ENCODE peak calls at places on chromosomes 2 and 18, in seven cellular contexts. W is NCI-H2081, R is NCI-H2171 treated with DMSO at 0.1 percent for 48 hours, Z is posterior cingulate gyrus, M is HS-5, B is heart right ventricle, J is iPS-NIHi11. S is an unnamed sample.

GRCh38 chr2:112260295-112260625 is 5.4 kb upstream of the ZC3H8 start:
- DNase-seq in B (no peak), M (no peak), W (no peak), R (no peak), J (no peak), Z (no peak), S (no peak)

GRCh38 chr2:54524236-54524991 is 68.3 kb downstream of the SPTBN1 start:
- DNase-seq in B (no peak), R (no peak), W (no peak), Z (no peak), J (no peak), M (peak), S (no peak)

GRCh38 chr2:17101596-17101995 is 416.6 kb downstream of the RAD51AP2 start:
- DNase-seq in W (no peak), B (no peak), M (peak), Z (no peak), R (no peak), J (no peak), S (no peak)

GRCh38 chr2:160362018-160362417 is 131.6 kb downstream of the RBMS1 start:
- DNase-seq in J (no peak), Z (no peak), B (no peak), R (no peak), M (no peak), W (no peak), S (no peak)

GRCh38 chr2:103887625-103888024 is 966.3 kb upstream of the POU3F3 start:
- DNase-seq in R (no peak), W (no peak), J (no peak), B (no peak), M (no peak), Z (no peak), S (no peak)

GRCh38 chr2:189178726-189179606 is 595 bp downstream of the COL5A2 start:
- DNase-seq in W (no peak), R (no peak), J (peak), Z (no peak), B (no peak), M (no peak), S (no peak)

GRCh38 chr18:74806700-74807416 is 209.2 kb downstream of the ZNF407 start:
- DNase-seq in M (peak), B (no peak), W (peak), R (no peak), Z (no peak), J (peak), S (no peak)

GRCh38 chr2:124426630-124427029 is 401.5 kb downstream of the CNTNAP5 start:
- DNase-seq in B (no peak), M (no peak), Z (no peak), R (no peak), W (no peak), J (peak), S (no peak)

GRCh38 chr2:185279999-185280398 is 458.6 kb upstream of the FSIP2 start:
- DNase-seq in B (no peak), J (no peak), R (peak), W (peak), M (no peak), Z (no peak), S (no peak)

GRCh38 chr2:165766326-165766927 is 27.6 kb downstream of the GALNT3 start:
- DNase-seq in W (peak), J (no peak), B (no peak), M (no peak), R (no peak), Z (no peak), S (no peak)

GRCh38 chr2:101893676-101894381 is 97.9 kb upstream of the IL1R2 start:
- DNase-seq in M (no peak), B (no peak), R (no peak), Z (no peak), J (peak), W (no peak), S (no peak)

GRCh38 chr18:3620146-3621119 is 170.5 kb downstream of the TGIF1 start:
- DNase-seq in M (no peak), W (no peak), R (no peak), Z (no peak), J (no peak), B (no peak), S (no peak)

GRCh38 chr18:33231474-33232317 is 208.8 kb downstream of the CCDC178 start:
- DNase-seq in Z (peak), B (peak), J (peak), R (peak), W (peak), M (peak), S (peak)

GRCh38 chr2:120763516-120763915 is 27.8 kb downstream of the GLI2 start:
- DNase-seq in Z (no peak), R (no peak), B (no peak), M (no peak), W (no peak), J (no peak), S (no peak)

GRCh38 chr2:52879561-52879960 is 888.0 kb upstream of the CHAC2 start:
- DNase-seq in B (no peak), W (no peak), J (no peak), Z (no peak), R (no peak), M (no peak), S (no peak)

GRCh38 chr18:34991152-34991551 is 50.1 kb upstream of the MAPRE2 start:
- DNase-seq in B (no peak), M (no peak), R (no peak), J (no peak), Z (no peak), W (no peak), S (no peak)

GRCh38 chr2:27729614-27730013 is 41.9 kb upstream of the MRPL33 start:
- DNase-seq in M (no peak), B (no peak), Z (no peak), W (no peak), J (no peak), R (no peak), S (no peak)

GRCh38 chr2:64837925-64838641 is 151.1 kb upstream of the SLC1A4 start:
- DNase-seq in W (no peak), B (peak), Z (no peak), M (no peak), J (no peak), R (no peak), S (no peak)

GRCh38 chr2:20642026-20642971 is 8.6 kb downstream of the HS1BP3 start:
- DNase-seq in R (peak), Z (peak), B (peak), W (peak), M (no peak), J (peak), S (peak)